ENCODE peak calls at places on chromosomes 1 and 21, in eight cellular contexts. X is fibroblast of the aortic adventitia, G is stomach, T is GM23338, D is IMR-90, W is foreskin fibroblast, U is PC-3, L is sigmoid colon. Y is an unnamed sample.

GRCh38 chr21:28872218-28872617 is 120.5 kb downstream of the LTN1 start:
- DNase-seq in X (no peak), G (no peak), T (no peak), D (no peak), W (no peak), U (no peak), L (no peak), Y (no peak)

GRCh38 chr1:185825556-185825955 is 91.4 kb downstream of the HMCN1 start:
- DNase-seq in X (peak), G (no peak), T (no peak), D (no peak), W (no peak), U (no peak), L (no peak), Y (no peak)

GRCh38 chr1:37133276-37134145 is 99.2 kb upstream of the GRIK3 start:
- DNase-seq in X (no peak), G (no peak), T (no peak), D (no peak), W (no peak), U (no peak), L (no peak), Y (no peak)

GRCh38 chr1:83418558-83418957 is 580.4 kb downstream of the TTLL7 start:
- DNase-seq in X (no peak), G (no peak), T (no peak), D (no peak), W (no peak), U (no peak), L (no peak), Y (no peak)

GRCh38 chr1:98660941-98661543 is 479 bp upstream of the SNX7 start:
- DNase-seq in X (peak), G (no peak), T (no peak), D (peak), W (peak), U (peak), L (no peak), Y (peak)

GRCh38 chr21:31911138-31911907 is 38.5 kb downstream of the HUNK start:
- DNase-seq in X (no peak), G (no peak), T (no peak), D (peak), W (peak), U (peak), L (no peak), Y (no peak)

GRCh38 chr1:203629509-203630082 is 3.0 kb downstream of the ATP2B4 start:
- DNase-seq in X (peak), G (peak), T (peak), D (peak), W (no peak), U (no peak), L (peak), Y (peak)

GRCh38 chr1:910311-910880 is 13.3 kb upstream of the SAMD11 start:
- DNase-seq in X (no peak), G (peak), T (no peak), D (no peak), W (no peak), U (no peak), L (peak), Y (no peak)

GRCh38 chr1:155272466-155273133 is 704 bp downstream of the CLK2 start:
- DNase-seq in X (peak), G (no peak), T (no peak), D (peak), W (peak), U (peak), L (no peak), Y (peak)

GRCh38 chr1:24361811-24362210 is 42.7 kb downstream of the GRHL3 start:
- DNase-seq in X (no peak), G (no peak), T (no peak), D (no peak), W (no peak), U (no peak), L (no peak), Y (no peak)

GRCh38 chr1:3805038-3805437 is 8.7 kb upstream of the LRRC47 start:
- DNase-seq in X (no peak), G (no peak), T (no peak), D (no peak), W (no peak), U (no peak), L (no peak), Y (no peak)

GRCh38 chr1:224137518-224137917 is 23.6 kb downstream of the FBXO28 start:
- DNase-seq in X (no peak), G (no peak), T (no peak), D (no peak), W (no peak), U (no peak), L (no peak), Y (no peak)

GRCh38 chr1:166189126-166189525 is 22.3 kb upstream of the FAM78B start:
- DNase-seq in X (no peak), G (no peak), T (no peak), D (no peak), W (no peak), U (no peak), L (no peak), Y (no peak)

GRCh38 chr1:222096883-222097282 is 355.0 kb upstream of the DUSP10 start:
- DNase-seq in X (peak), G (no peak), T (no peak), D (peak), W (no peak), U (no peak), L (no peak), Y (no peak)

GRCh38 chr1:229130028-229130668 is 140.8 kb upstream of the RAB4A start:
- DNase-seq in X (no peak), G (peak), T (no peak), D (no peak), W (no peak), U (no peak), L (peak), Y (no peak)

GRCh38 chr1:167165948-167166702 is 54.6 kb upstream of the POU2F1 start:
- DNase-seq in X (no peak), G (no peak), T (peak), D (no peak), W (no peak), U (no peak), L (no peak), Y (peak)

GRCh38 chr1:151056149-151056548 is 3.3 kb downstream of the CDC42SE1 start:
- DNase-seq in X (no peak), G (no peak), T (no peak), D (no peak), W (no peak), U (no peak), L (no peak), Y (no peak)

GRCh38 chr1:61753998-61754508 is 11.8 kb downstream of the PATJ start:
- DNase-seq in X (no peak), G (no peak), T (no peak), D (no peak), W (no peak), U (peak), L (no peak), Y (no peak)

GRCh38 chr1:223748405-223748772 is 36.0 kb downstream of the CAPN2 start:
- DNase-seq in X (peak), G (no peak), T (no peak), D (peak), W (peak), U (peak), L (no peak), Y (peak)

GRCh38 chr1:159936284-159936904 is 9.0 kb downstream of the IGSF9 start:
- DNase-seq in X (peak), G (peak), T (peak), D (no peak), W (peak), U (peak), L (peak), Y (peak)

GRCh38 chr1:247386695-247387094 is 29.3 kb upstream of the NLRP3 start:
- DNase-seq in X (peak), G (no peak), T (no peak), D (peak), W (peak), U (peak), L (no peak), Y (peak)

GRCh38 chr1:152980676-152981075 is 3.2 kb upstream of the SPRR1A start:
- DNase-seq in X (no peak), G (no peak), T (no peak), D (no peak), W (no peak), U (no peak), L (no peak), Y (no peak)

GRCh38 chr1:185157599-185158469 is 867 bp downstream of the SWT1 start:
- DNase-seq in X (peak), G (no peak), T (peak), D (peak), W (peak), U (peak), L (no peak), Y (peak)

GRCh38 chr1:176996455-176997090 is 167.9 kb downstream of the ASTN1 start:
- DNase-seq in X (no peak), G (no peak), T (peak), D (no peak), W (no peak), U (no peak), L (no peak), Y (no peak)

GRCh38 chr1:154304664-154305337 is 16.1 kb upstream of the AQP10 start:
- DNase-seq in X (peak), G (no peak), T (no peak), D (no peak), W (no peak), U (peak), L (no peak), Y (peak)

GRCh38 chr1:16162163-16162822 is 6.4 kb upstream of the EPHA2 start:
- DNase-seq in X (no peak), G (peak), T (peak), D (no peak), W (no peak), U (no peak), L (no peak), Y (no peak)

GRCh38 chr1:166914111-166914510 is 38.0 kb upstream of the TADA1 start:
- DNase-seq in X (no peak), G (no peak), T (no peak), D (no peak), W (no peak), U (peak), L (no peak), Y (no peak)

DNA sequence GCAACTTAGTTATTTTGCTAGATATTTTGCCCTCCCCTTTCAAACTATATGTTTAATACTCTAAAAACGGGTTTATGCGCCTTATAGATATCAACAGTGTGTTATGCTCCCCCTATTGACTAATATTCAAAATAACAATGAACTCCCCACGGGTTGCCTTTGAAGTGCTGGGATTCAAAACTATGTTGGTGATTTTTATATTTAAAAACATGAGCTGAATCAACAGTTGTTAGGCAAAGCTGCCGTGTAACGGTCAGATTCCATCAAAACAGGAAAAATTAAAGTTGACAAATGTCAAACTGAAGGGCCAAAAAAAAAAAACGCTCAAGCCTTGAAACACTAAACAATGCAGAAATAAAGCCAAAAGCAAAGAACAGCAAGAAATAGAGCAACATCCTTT is 2.5 kb downstream of the TGFBR3 start:
- DNase-seq in X (peak), G (no peak), T (no peak), D (peak), W (no peak), U (peak), L (no peak), Y (no peak)
- TF ChIP-seq CTCF in X (peak), G (no peak), T (no peak), D (peak), W (peak), U (peak), L (peak), Y (peak)

DNA sequence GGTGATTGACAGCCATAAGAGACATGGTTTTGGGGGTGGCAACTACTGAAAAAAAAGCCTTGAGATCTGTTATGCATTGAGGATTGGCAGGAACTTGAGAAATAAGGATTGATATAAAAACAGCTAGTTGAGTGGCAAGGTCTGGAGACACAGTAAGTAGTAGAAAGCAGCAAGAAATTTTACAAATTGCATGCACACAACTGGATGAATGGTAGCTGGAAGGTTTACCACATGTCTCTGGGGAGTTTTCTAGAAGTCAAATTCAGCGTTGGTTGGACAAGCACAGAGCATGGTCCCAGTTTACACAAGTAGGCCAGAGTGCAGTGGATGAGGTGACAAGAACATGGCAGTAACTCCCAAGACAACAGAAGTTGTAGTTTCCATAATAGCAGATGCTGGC is at the start of gene KRTAP25-1:
- DNase-seq in X (no peak), G (no peak), T (no peak), D (no peak), W (no peak), U (no peak), L (no peak), Y (no peak)
- H3K4me3 ChIP-seq in X (no peak), G (no peak), T (no peak), D (no peak), W (no peak), U (no peak), L (no peak), Y (no peak)

DNA sequence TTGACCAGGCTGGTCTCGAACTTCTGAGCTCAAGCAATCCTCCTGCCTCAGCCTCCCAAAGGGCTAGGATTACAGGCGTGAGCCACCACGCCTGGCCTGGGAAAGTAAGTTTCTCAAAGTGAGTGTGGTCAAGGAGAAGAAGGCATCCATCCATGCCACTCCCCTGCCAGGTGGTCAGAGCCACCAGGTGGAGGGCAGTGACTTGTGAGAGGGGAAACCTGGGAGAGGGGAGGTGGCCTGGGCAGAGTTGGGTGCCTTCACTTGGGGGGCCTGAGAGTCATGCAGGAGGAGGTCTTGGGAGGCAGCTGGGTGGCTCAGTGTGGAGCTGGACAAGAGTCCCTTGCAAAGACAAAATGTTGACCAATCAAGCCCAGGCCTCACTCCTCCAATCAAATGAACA is 470.0 kb downstream of the MATN1 start:
- DNase-seq in X (no peak), G (no peak), T (no peak), D (no peak), W (no peak), U (no peak), L (no peak), Y (no peak)
- TF ChIP-seq CTCF in X (no peak), G (no peak), T (no peak), D (no peak), W (no peak), U (no peak), L (no peak), Y (no peak)

DNA sequence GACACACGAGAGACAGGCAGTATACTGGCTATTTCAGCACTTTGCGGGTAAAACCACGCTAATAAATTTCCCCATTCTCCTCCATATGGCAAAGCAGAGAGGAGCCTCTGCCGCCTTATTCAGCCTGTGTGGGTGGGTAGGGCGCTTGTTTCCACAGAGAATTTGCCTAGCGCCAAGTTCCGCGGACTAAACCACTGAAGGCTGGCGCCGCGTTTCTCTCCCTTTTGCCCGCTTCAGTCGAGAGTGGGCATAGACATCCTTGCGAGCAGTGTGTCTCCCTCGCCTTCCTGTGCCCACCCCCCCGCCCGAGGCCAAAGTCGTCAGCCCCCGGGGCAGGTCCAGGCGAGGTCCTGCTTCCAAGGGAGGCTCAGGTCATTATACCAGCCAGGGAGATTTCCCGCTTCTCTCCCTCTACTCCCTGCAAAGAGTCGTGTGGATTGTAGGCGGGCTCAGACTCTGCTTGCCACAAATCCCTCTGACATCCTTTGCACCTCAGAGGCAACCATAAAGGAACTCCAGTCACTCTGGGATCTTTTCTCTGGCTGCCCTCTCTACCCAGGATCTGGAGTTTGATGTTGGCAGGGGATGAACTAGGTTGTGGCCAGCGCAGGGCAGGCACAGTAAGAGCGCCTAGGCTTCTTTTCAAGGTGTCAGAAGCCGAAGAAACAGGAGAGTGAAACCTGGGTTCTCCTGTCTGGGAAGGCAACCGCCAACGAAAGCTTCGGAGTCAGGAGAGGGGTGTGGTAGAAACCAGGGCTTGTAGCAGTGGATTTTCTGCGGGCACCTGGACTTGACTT is 8.8 kb downstream of the HLX start:
- DNase-seq in X (no peak), G (no peak), T (peak), D (no peak), W (no peak), U (no peak), L (no peak), Y (no peak)
- H3K4me3 ChIP-seq in X (no peak), G (no peak), T (peak), D (no peak), W (peak), U (no peak), L (peak), Y (no peak)